ENCODE peak calls at places on chromosome X, in nine cellular contexts. K is psoas muscle; M is H7; O is NAMALWA; J is CD4-positive, alpha-beta T cell; I is HCEC 1CT; W is AG09309; Q is ELF-1; R is occipital lobe. T is an unnamed sample.

GRCh38 chrX:9995855-9996339 is 28.7 kb downstream of the CLDN34 start:
- DNase-seq in W (peak; percentile 66), J (peak; percentile 69), K (peak; percentile 91), M (peak; percentile 94), O (peak; percentile 58), R (peak; percentile 54), Q (peak; percentile 91), I (peak; percentile 76), T (peak; percentile 7)

GRCh38 chrX:120223374-120223773 is 27.2 kb upstream of the ZBTB33 start:
- DNase-seq in Q (no peak), J (no peak), R (no peak), O (no peak), W (no peak), M (no peak), K (no peak), I (no peak), T (no peak)

GRCh38 chrX:103101280-103102042 is 8.5 kb upstream of the NXF3 start:
- DNase-seq in J (no peak), M (no peak), O (no peak), R (no peak), W (no peak), I (no peak), Q (peak; percentile 62), K (no peak), T (no peak)

GRCh38 chrX:1925053-1925481 is 310.2 kb downstream of the ASMT start:
- DNase-seq in K (no peak), M (peak; percentile 65), W (no peak), I (no peak), Q (peak; percentile 85), R (no peak), O (no peak), J (no peak), T (no peak)

GRCh38 chrX:34656842-34657780 is at the start of gene TMEM47:
- DNase-seq in W (peak; percentile 28), K (peak; percentile 84), R (peak; percentile 26), J (no peak), Q (peak; percentile 96), M (peak; percentile 90), O (no peak), I (peak; percentile 71), T (peak; percentile 35)

GRCh38 chrX:378443-378842 is 8.3 kb downstream of the PPP2R3B start:
- DNase-seq in W (no peak), R (no peak), O (peak; percentile 26), J (no peak), M (no peak), Q (no peak), K (peak; percentile 15), I (no peak), T (no peak)

GRCh38 chrX:154057790-154058189 is 38.1 kb upstream of the IRAK1 start:
- DNase-seq in O (no peak), K (no peak), M (no peak), W (no peak), R (no peak), Q (no peak), I (no peak), J (no peak), T (no peak)

GRCh38 chrX:15055146-15055930 is 182.1 kb downstream of the MOSPD2 start:
- DNase-seq in I (no peak), J (no peak), M (no peak), Q (no peak), W (peak; percentile 13), R (no peak), O (no peak), K (no peak), T (no peak)

GRCh38 chrX:2584216-2584615 is 83.4 kb upstream of the DHRSX start:
- DNase-seq in W (no peak), M (peak; percentile 81), Q (no peak), R (no peak), I (no peak), J (no peak), K (no peak), O (no peak), T (no peak)

GRCh38 chrX:129649268-129650182 is 5.2 kb downstream of the APLN start:
- DNase-seq in Q (no peak), O (no peak), M (peak; percentile 74), R (no peak), I (peak; percentile 36), K (no peak), J (no peak), W (no peak), T (no peak)

GRCh38 chrX:108468486-108468885 is 28.8 kb downstream of the COL4A5 start:
- DNase-seq in I (peak; percentile 68), J (no peak), W (no peak), M (no peak), O (no peak), R (no peak), Q (no peak), K (no peak), T (no peak)

GRCh38 chrX:96183843-96184242 is 500.8 kb upstream of the DIAPH2 start:
- DNase-seq in Q (no peak), K (no peak), J (no peak), R (no peak), O (peak; percentile 1), M (peak; percentile 1), I (no peak), W (no peak), T (no peak)

GRCh38 chrX:68254738-68255645 is 178.3 kb downstream of the OPHN1 start:
- DNase-seq in K (no peak), R (no peak), O (no peak), M (no peak), J (no peak), W (no peak), Q (no peak), I (no peak), T (no peak)

GRCh38 chrX:13254076-13254785 is 65.6 kb downstream of the ATXN3L start:
- DNase-seq in R (no peak), O (peak; percentile 29), I (peak; percentile 56), W (no peak), J (no peak), M (no peak), Q (peak; percentile 25), K (no peak), T (peak; percentile 49)

GRCh38 chrX:48558270-48558669 is 16.0 kb upstream of the RBM3 start:
- DNase-seq in O (no peak), K (no peak), R (no peak), Q (no peak), W (peak; percentile 45), I (peak; percentile 82), J (no peak), M (no peak), T (no peak)

GRCh38 chrX:118847676-118848075 is 24.1 kb downstream of the ZCCHC12 start:
- DNase-seq in R (no peak), W (peak; percentile 16), K (no peak), M (peak; percentile 72), I (peak; percentile 32), J (no peak), O (peak; percentile 58), Q (peak; percentile 22), T (peak; percentile 44)

GRCh38 chrX:2933125-2933900 is 4.2 kb upstream of the ARSD start:
- DNase-seq in M (no peak), R (no peak), K (no peak), I (no peak), O (no peak), W (no peak), J (no peak), Q (peak; percentile 55), T (peak; percentile 12)

GRCh38 chrX:2385224-2385623 is 115.6 kb downstream of the DHRSX start:
- DNase-seq in I (peak; percentile 74), W (peak; percentile 48), O (no peak), M (no peak), Q (no peak), J (no peak), K (no peak), R (no peak), T (no peak)

GRCh38 chrX:96834137-96834536 is 49.6 kb upstream of the RPA4 start:
- DNase-seq in Q (no peak), W (no peak), R (no peak), I (no peak), J (no peak), K (no peak), O (no peak), M (no peak), T (no peak)

GRCh38 chrX:77945910-77946309 is 23.5 kb downstream of the PGAM4 start:
- DNase-seq in M (no peak), R (no peak), I (no peak), Q (no peak), O (no peak), J (no peak), K (no peak), W (no peak), T (no peak)

GRCh38 chrX:29941292-29941691 is 274.1 kb upstream of the MAGEB2 start:
- DNase-seq in J (no peak), K (no peak), M (no peak), W (no peak), O (no peak), I (no peak), R (no peak), Q (no peak), T (no peak)

GRCh38 chrX:10620121-10620699 is at the start of gene MID1:
- DNase-seq in O (no peak), R (peak; percentile 9), W (no peak), Q (peak; percentile 94), K (peak; percentile 66), M (peak; percentile 85), J (no peak), I (peak; percentile 78), T (no peak)

GRCh38 chrX:151082077-151082948 is 94.1 kb upstream of the GPR50 start:
- DNase-seq in K (peak; percentile 76), O (peak; percentile 60), J (peak; percentile 24), M (peak; percentile 82), R (peak; percentile 37), I (peak; percentile 39), W (no peak), Q (peak; percentile 89), T (peak; percentile 26)

GRCh38 chrX:111007238-111007637 is 88.8 kb upstream of the PAK3 start:
- DNase-seq in M (no peak), Q (no peak), I (no peak), J (no peak), O (no peak), W (no peak), K (no peak), R (no peak), T (no peak)

GRCh38 chrX:16112428-16112827 is 10.9 kb upstream of the GRPR start:
- DNase-seq in I (no peak), Q (no peak), M (no peak), W (no peak), R (no peak), K (no peak), J (no peak), O (peak; percentile 5), T (peak; percentile 1)

GRCh38 chrX:22159071-22159470 is 113.6 kb upstream of the CBLL2 start:
- DNase-seq in W (no peak), M (no peak), Q (no peak), I (peak; percentile 6), J (no peak), O (no peak), K (no peak), R (no peak), T (no peak)

GRCh38 chrX:150870487-150871340 is 27.8 kb downstream of the CD99L2 start:
- DNase-seq in I (no peak), R (no peak), O (no peak), W (no peak), Q (no peak), J (no peak), M (no peak), K (no peak), T (peak; percentile 15)

GRCh38 chrX:31268359-31268758 is 196.5 kb upstream of the FTHL17 start:
- DNase-seq in I (no peak), K (no peak), M (peak; percentile 11), J (no peak), W (no peak), O (no peak), R (no peak), Q (peak; percentile 27), T (no peak)

GRCh38 chrX:84187501-84188319 is at the start of gene RPS6KA6:
- DNase-seq in Q (peak; percentile 63), W (no peak), R (peak; percentile 13), K (peak; percentile 54), M (peak; percentile 40), I (peak; percentile 37), J (no peak), O (peak; percentile 36), T (no peak)

GRCh38 chrX:139026406-139027200 is 315.1 kb upstream of the FGF13 start:
- DNase-seq in I (no peak), W (no peak), R (no peak), J (no peak), K (no peak), M (no peak), O (no peak), Q (no peak), T (no peak)

GRCh38 chrX:30620980-30621716 is 32.1 kb upstream of the GK start:
- DNase-seq in R (no peak), W (peak; percentile 74), Q (peak; percentile 19), M (no peak), J (no peak), I (peak; percentile 81), O (no peak), K (no peak), T (peak; percentile 83)

T was measured in MV-4-11.